ENCODE peak calls at places on chromosomes 5 and 9, in seven cellular contexts. One of them, this sample, is unnamed.

GRCh38 chr9:121998513-121999049 is 94.5 kb downstream of the TTLL11 start:
- DNase-seq in kidney epithelial cell: no peak
- DNase-seq in choroid plexus epithelial cell: no peak
- DNase-seq in fibroblast of pulmonary artery: no peak
- DNase-seq in A673: no peak
- DNase-seq in NCI-H1105: no peak
- DNase-seq in AG10803: no peak
- DNase-seq in this sample: peak

GRCh38 chr5:1190915-1191314 is 10.5 kb upstream of the SLC6A19 start:
- DNase-seq in kidney epithelial cell: no peak
- DNase-seq in choroid plexus epithelial cell: no peak
- DNase-seq in fibroblast of pulmonary artery: no peak
- DNase-seq in A673: no peak
- DNase-seq in NCI-H1105: no peak
- DNase-seq in AG10803: no peak
- DNase-seq in this sample: no peak

GRCh38 chr9:117528225-117528624 is 113.4 kb upstream of the ASTN2 start:
- DNase-seq in kidney epithelial cell: no peak
- DNase-seq in choroid plexus epithelial cell: no peak
- DNase-seq in fibroblast of pulmonary artery: no peak
- DNase-seq in A673: no peak
- DNase-seq in NCI-H1105: no peak
- DNase-seq in AG10803: no peak
- DNase-seq in this sample: no peak

GRCh38 chr9:127785023-127785932 is 556 bp upstream of the CDK9 start:
- DNase-seq in kidney epithelial cell: no peak
- DNase-seq in choroid plexus epithelial cell: peak
- DNase-seq in fibroblast of pulmonary artery: peak
- DNase-seq in A673: peak
- DNase-seq in NCI-H1105: peak
- DNase-seq in AG10803: peak
- DNase-seq in this sample: peak

GRCh38 chr5:446864-447263 is 3.9 kb downstream of the EXOC3 start:
- DNase-seq in kidney epithelial cell: no peak
- DNase-seq in choroid plexus epithelial cell: peak
- DNase-seq in fibroblast of pulmonary artery: peak
- DNase-seq in A673: peak
- DNase-seq in NCI-H1105: peak
- DNase-seq in AG10803: peak
- DNase-seq in this sample: peak

GRCh38 chr9:109181284-109181683 is 14.2 kb upstream of the FRRS1L start:
- DNase-seq in kidney epithelial cell: no peak
- DNase-seq in choroid plexus epithelial cell: no peak
- DNase-seq in fibroblast of pulmonary artery: no peak
- DNase-seq in A673: no peak
- DNase-seq in NCI-H1105: no peak
- DNase-seq in AG10803: no peak
- DNase-seq in this sample: no peak

GRCh38 chr5:1359031-1359645 is 14.2 kb upstream of the CLPTM1L start:
- DNase-seq in kidney epithelial cell: no peak
- DNase-seq in choroid plexus epithelial cell: no peak
- DNase-seq in fibroblast of pulmonary artery: no peak
- DNase-seq in A673: no peak
- DNase-seq in NCI-H1105: no peak
- DNase-seq in AG10803: no peak
- DNase-seq in this sample: no peak

GRCh38 chr5:68261174-68262021 is 45.8 kb downstream of the PIK3R1 start:
- DNase-seq in kidney epithelial cell: no peak
- DNase-seq in choroid plexus epithelial cell: peak
- DNase-seq in fibroblast of pulmonary artery: peak
- DNase-seq in A673: peak
- DNase-seq in NCI-H1105: no peak
- DNase-seq in AG10803: peak
- DNase-seq in this sample: no peak

GRCh38 chr9:133004091-133005072 is 25.9 kb downstream of the GFI1B start:
- DNase-seq in kidney epithelial cell: no peak
- DNase-seq in choroid plexus epithelial cell: no peak
- DNase-seq in fibroblast of pulmonary artery: no peak
- DNase-seq in A673: no peak
- DNase-seq in NCI-H1105: no peak
- DNase-seq in AG10803: no peak
- DNase-seq in this sample: no peak